ENCODE peak calls at places on chromosomes 11 and 22, in nine cellular contexts. R is cardiac muscle cell, Z is GM23338, C is psoas muscle, M is RWPE1, Q is PC-3, W is IMR-90, X is lower lobe of right lung, N is GM23248. I is an unnamed sample.

GRCh38 chr11:5809122-5809519 is 397 bp downstream of the OR52N2 start:
- DNase-seq in R (peak; percentile 2), Z (no peak), C (no peak), M (no peak), Q (no peak), W (no peak), X (no peak), N (peak; percentile 31), I (peak; percentile 4)

GRCh38 chr11:17405232-17406005 is 17.0 kb upstream of the KCNJ11 start:
- DNase-seq in R (peak; percentile 64), Z (peak; percentile 50), C (peak; percentile 95), M (no peak), Q (peak; percentile 28), W (peak; percentile 7), X (peak; percentile 81), N (peak; percentile 69), I (no peak)

GRCh38 chr11:8298801-8299786 is 35.4 kb upstream of the LMO1 start:
- DNase-seq in R (no peak), Z (no peak), C (no peak), M (no peak), Q (no peak), W (no peak), X (no peak), N (no peak), I (no peak)

GRCh38 chr11:72369786-72370185 is 64.5 kb downstream of the CLPB start:
- DNase-seq in R (no peak), Z (no peak), C (no peak), M (no peak), Q (no peak), W (no peak), X (no peak), N (no peak), I (peak; percentile 7)

GRCh38 chr11:2482199-2482598 is 37.4 kb downstream of the KCNQ1 start:
- DNase-seq in R (no peak), Z (no peak), C (no peak), M (no peak), Q (no peak), W (no peak), X (no peak), N (no peak), I (no peak)

GRCh38 chr22:42792453-42792908 is 64.6 kb downstream of the ARFGAP3 start:
- DNase-seq in R (no peak), Z (no peak), C (no peak), M (no peak), Q (no peak), W (no peak), X (no peak), N (no peak), I (no peak)

GRCh38 chr11:115676768-115677167 is 172.6 kb upstream of the CADM1 start:
- DNase-seq in R (peak; percentile 30), Z (no peak), C (no peak), M (no peak), Q (no peak), W (peak; percentile 81), X (no peak), N (peak; percentile 35), I (no peak)

GRCh38 chr11:35967042-35967441 is 23.2 kb downstream of the LDLRAD3 start:
- DNase-seq in R (no peak), Z (no peak), C (peak; percentile 57), M (no peak), Q (no peak), W (no peak), X (no peak), N (no peak), I (no peak)

GRCh38 chr11:115408036-115408911 is 95.9 kb downstream of the CADM1 start:
- DNase-seq in R (no peak), Z (no peak), C (no peak), M (no peak), Q (no peak), W (peak; percentile 44), X (no peak), N (no peak), I (no peak)

GRCh38 chr11:84345597-84345996 is 1059.4 kb upstream of the CCDC90B start:
- DNase-seq in R (no peak), Z (no peak), C (no peak), M (no peak), Q (no peak), W (no peak), X (no peak), N (no peak), I (no peak)

GRCh38 chr11:33642461-33643166 is 58.0 kb downstream of the C11orf91 start:
- DNase-seq in R (no peak), Z (no peak), C (no peak), M (no peak), Q (peak; percentile 60), W (no peak), X (no peak), N (no peak), I (no peak)

GRCh38 chr22:44442856-44443595 is 55.0 kb downstream of the RTL6 start:
- DNase-seq in R (no peak), Z (no peak), C (no peak), M (no peak), Q (no peak), W (no peak), X (no peak), N (no peak), I (no peak)

GRCh38 chr11:76802621-76803020 is 19.5 kb downstream of the TSKU start:
- DNase-seq in R (no peak), Z (no peak), C (no peak), M (no peak), Q (no peak), W (no peak), X (no peak), N (no peak), I (no peak)

GRCh38 chr11:104200688-104201087 is 36.7 kb upstream of the PDGFD start:
- DNase-seq in R (no peak), Z (no peak), C (no peak), M (no peak), Q (no peak), W (no peak), X (no peak), N (no peak), I (no peak)

GRCh38 chr22:24482586-24482985 is 12.5 kb upstream of the UPB1 start:
- DNase-seq in R (peak; percentile 75), Z (no peak), C (no peak), M (peak; percentile 60), Q (peak; percentile 18), W (peak; percentile 79), X (no peak), N (peak; percentile 89), I (peak; percentile 67)

GRCh38 chr22:39362932-39363331 is 13.1 kb downstream of the SYNGR1 start:
- DNase-seq in R (no peak), Z (no peak), C (no peak), M (no peak), Q (no peak), W (no peak), X (no peak), N (no peak), I (no peak)

GRCh38 chr11:89176938-89177337 is 737 bp upstream of the TYR start:
- DNase-seq in R (no peak), Z (no peak), C (no peak), M (no peak), Q (no peak), W (no peak), X (no peak), N (no peak), I (no peak)
- H3K27ac ChIP-seq in R (no peak overlapping the region), Z (no peak overlapping the region), C (no peak overlapping the region), M (no peak overlapping the region), Q (no peak overlapping the region), W (no peak overlapping the region), X (no peak overlapping the region), N (no peak overlapping the region), I (no peak overlapping the region)

DNA sequence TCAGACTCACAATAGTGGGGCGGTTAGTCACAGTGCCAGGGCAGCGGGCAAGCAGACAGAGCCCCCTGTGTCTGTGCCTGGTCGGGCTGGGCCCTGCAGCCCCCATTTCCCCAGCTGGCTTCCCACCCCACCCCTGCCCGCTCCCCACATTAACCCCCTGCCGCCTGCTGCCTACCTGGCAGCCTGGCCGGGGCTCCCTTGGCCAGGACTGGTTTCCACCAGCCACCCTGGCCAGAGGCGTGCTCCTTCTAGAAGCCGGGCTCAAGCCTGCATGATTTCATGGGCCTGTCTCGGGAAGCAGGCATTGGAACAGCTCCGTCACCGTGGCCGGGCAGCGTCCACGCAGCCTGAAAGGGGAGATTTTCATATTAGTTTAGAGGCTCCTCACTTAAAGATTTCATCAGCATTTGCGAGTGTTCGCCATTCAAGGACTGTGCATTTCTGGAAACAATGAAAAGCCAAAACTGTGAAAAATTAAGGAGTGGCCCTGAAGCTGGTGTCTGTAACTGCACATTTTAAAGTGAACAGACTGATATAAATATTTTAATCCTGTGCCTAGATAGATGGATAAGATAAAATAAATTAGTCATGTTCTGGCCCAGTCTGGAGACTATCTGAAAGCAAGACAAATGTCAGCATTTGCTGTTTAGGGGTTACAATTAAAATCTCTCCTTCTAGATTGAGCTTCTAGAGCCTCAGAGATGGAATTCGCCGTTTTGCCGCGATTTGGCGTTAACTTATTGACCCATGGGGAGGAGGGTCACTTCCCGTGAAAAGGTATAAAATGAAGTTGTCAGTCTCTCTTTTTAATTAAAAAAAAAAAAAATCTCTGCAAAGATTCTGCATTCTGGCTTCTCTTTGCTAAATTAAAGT is 79.4 kb upstream of the WNT7B start:
- DNase-seq in R (no peak), Z (no peak), C (peak; percentile 74), M (no peak), Q (peak; percentile 36), W (no peak), X (peak; percentile 54), N (peak; percentile 83), I (no peak)
- H3K27ac ChIP-seq in R (no peak overlapping the region), Z (no peak overlapping the region), C (peak overlapping the region; percentile 99), M (peak overlapping the region; percentile 100), Q (peak overlapping the region; percentile 96), W (no peak overlapping the region), X (peak overlapping the region; percentile 98), N (peak overlapping the region; percentile 99), I (peak overlapping the region; percentile 46)

GRCh38 chr11:12234216-12234615 is 123.8 kb downstream of the MICAL2 start:
- DNase-seq in R (peak; percentile 36), Z (no peak), C (no peak), M (no peak), Q (no peak), W (no peak), X (no peak), N (no peak), I (no peak)
- H3K27ac ChIP-seq in R (peak overlapping the region; percentile 79), Z (no peak overlapping the region), C (no peak overlapping the region), M (no peak overlapping the region), Q (peak overlapping the region; percentile 97), W (no peak overlapping the region), X (peak overlapping the region; percentile 57), N (peak overlapping the region; percentile 96), I (peak overlapping the region; percentile 88)

DNA sequence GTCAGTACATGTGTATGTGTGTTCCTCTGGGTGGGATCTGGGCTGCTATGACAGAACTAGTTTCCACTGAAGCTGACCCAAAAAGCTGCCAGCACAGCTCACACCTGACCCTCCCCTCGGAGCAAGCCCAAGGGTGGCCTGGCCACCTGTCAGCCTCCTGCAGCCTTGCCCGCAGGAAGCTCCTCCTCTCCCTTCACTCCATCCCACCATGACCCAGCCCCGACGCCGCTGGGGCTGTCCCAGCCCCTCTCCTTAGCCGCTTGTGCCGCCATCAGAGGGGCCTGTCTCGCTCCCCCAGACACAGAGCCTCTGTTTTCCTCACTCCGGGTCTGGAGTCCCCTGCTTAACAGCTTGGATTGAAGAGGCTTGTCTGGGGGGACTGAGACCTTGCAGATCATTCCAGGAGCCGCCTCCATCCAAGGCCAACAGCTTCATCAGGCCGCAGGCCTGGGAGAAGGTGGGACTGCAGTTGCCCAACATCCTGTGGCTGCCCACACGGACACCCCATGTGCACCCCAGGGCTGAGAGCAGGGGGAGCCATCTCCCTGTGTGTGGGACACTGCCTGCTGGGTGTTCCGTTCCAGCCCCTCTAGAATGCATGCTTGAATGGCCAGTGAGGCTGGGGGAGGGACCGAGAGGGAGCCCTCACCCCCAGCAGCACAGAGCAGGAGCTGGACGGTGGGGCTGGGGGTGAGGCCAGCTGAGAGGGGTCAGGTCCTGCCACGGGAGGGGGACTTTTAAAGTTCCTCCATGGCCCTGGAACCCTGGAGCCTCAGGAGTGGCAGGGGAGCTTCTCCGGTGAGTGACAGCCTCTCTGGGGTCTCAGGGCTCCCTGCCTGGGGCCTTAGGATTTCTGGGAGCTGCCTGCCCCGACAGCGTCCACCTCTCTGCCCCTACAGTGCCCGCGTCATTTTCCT is 696 bp downstream of the MRGPRF start:
- DNase-seq in R (peak; percentile 34), Z (peak; percentile 34), C (peak; percentile 69), M (no peak), Q (no peak), W (peak; percentile 57), X (peak; percentile 30), N (peak; percentile 77), I (no peak)
- H3K27ac ChIP-seq in R (peak overlapping the region; percentile 77), Z (no peak overlapping the region), C (peak overlapping the region; percentile 41), M (peak overlapping the region; percentile 95), Q (no peak overlapping the region), W (peak overlapping the region; percentile 99), X (peak overlapping the region; percentile 77), N (peak overlapping the region; percentile 97), I (no peak overlapping the region)

I was measured in endothelial cell of umbilical vein.